ENCODE peak calls at places on chromosomes 11 and 22, in seven cellular contexts. E is OCI-LY7, W is kidney glomerular epithelial cell, M is GM06990, N is GM18507, P is stromal cell of bone marrow, R is bronchial epithelial cell. X is an unnamed sample.

GRCh38 chr11:2175659-2176058 is 4.0 kb upstream of the TH start:
- DNase-seq in R (peak; percentile 74), M (no peak), N (no peak), P (peak; percentile 40), E (no peak), W (peak; percentile 72), X (no peak)

GRCh38 chr22:44399906-44400762 is 87.4 kb upstream of the SHISAL1 start:
- DNase-seq in N (no peak), E (no peak), R (no peak), M (no peak), W (no peak), P (no peak), X (peak; percentile 45)

GRCh38 chr22:47627561-47628253 is 865.3 kb downstream of the TBC1D22A start:
- DNase-seq in R (peak; percentile 11), M (no peak), E (no peak), P (no peak), N (no peak), W (no peak), X (peak; percentile 40)

GRCh38 chr22:32796865-32797573 is 4.5 kb upstream of the TIMP3 start:
- DNase-seq in R (peak; percentile 49), N (peak; percentile 36), W (peak; percentile 27), P (peak; percentile 68), E (peak; percentile 43), M (peak; percentile 17), X (peak; percentile 77)

GRCh38 chr11:34416088-34416487 is 22.6 kb upstream of the CAT start:
- DNase-seq in N (no peak), E (no peak), R (no peak), P (no peak), W (no peak), M (no peak), X (no peak)

GRCh38 chr11:79152511-79152910 is 288.3 kb downstream of the TENM4 start:
- DNase-seq in W (peak; percentile 38), E (no peak), N (no peak), R (no peak), M (no peak), P (peak; percentile 13), X (no peak)

GRCh38 chr11:79121351-79121750 is 319.5 kb downstream of the TENM4 start:
- DNase-seq in W (no peak), R (no peak), P (no peak), N (no peak), M (no peak), E (no peak), X (no peak)

GRCh38 chr22:38938221-38938620 is 19.2 kb upstream of the APOBEC3A start:
- DNase-seq in R (no peak), M (no peak), N (no peak), W (no peak), E (no peak), P (no peak), X (peak; percentile 28)

GRCh38 chr11:65493367-65494176 is 5.3 kb upstream of the MALAT1 start:
- DNase-seq in R (peak; percentile 99), N (no peak), E (no peak), M (no peak), W (no peak), P (peak; percentile 100), X (peak; percentile 77)

GRCh38 chr11:2325123-2325522 is 23.3 kb downstream of the TSPAN32 start:
- DNase-seq in P (no peak), M (no peak), W (no peak), N (no peak), E (no peak), R (no peak), X (peak; percentile 32)

GRCh38 chr11:113675003-113675471 is 31.1 kb downstream of the TMPRSS5 start:
- DNase-seq in R (peak; percentile 68), M (peak; percentile 24), N (peak; percentile 20), W (peak; percentile 67), E (no peak), P (peak; percentile 94), X (no peak)

GRCh38 chr11:121426476-121427454 is 25.3 kb upstream of the SORL1 start:
- DNase-seq in P (no peak), W (no peak), N (no peak), E (peak; percentile 84), R (no peak), M (peak; percentile 82), X (peak; percentile 77)

GRCh38 chr11:272931-273198 is 5.3 kb upstream of the NLRP6 start:
- DNase-seq in M (no peak), W (no peak), R (no peak), P (no peak), N (no peak), E (no peak), X (no peak)

GRCh38 chr11:134119094-134119493 is 50.2 kb downstream of the JAM3 start:
- DNase-seq in R (peak; percentile 61), W (no peak), M (no peak), E (no peak), N (no peak), P (no peak), X (no peak)

X was measured in upper lobe of right lung.